ENCODE peak calls at places on chromosome 1, in five cellular contexts. One of them, this sample, is unnamed. For H3K4me1, the result is how much of the 10 kb centered on the place peaks cover.

GRCh38 chr1:182568647-182569284 is 20.3 kb downstream of the RNASEL start:
- DNase-seq in body of pancreas: no peak
- DNase-seq in A549: no peak
- DNase-seq in transverse colon: no peak
- DNase-seq in IMR-90: no peak
- DNase-seq in this sample: no peak

GRCh38 chr1:74995848-74996247 is 138.3 kb upstream of the LHX8 start:
- DNase-seq in body of pancreas: no peak
- DNase-seq in A549: no peak
- DNase-seq in transverse colon: no peak
- DNase-seq in IMR-90: no peak
- DNase-seq in this sample: no peak

GRCh38 chr1:10724052-10724494 is 72.4 kb downstream of the CASZ1 start:
- DNase-seq in body of pancreas: peak
- DNase-seq in A549: peak
- DNase-seq in transverse colon: peak
- DNase-seq in IMR-90: peak
- DNase-seq in this sample: no peak

GRCh38 chr1:234396092-234396491 is 22.8 kb downstream of the COA6 start:
- DNase-seq in body of pancreas: no peak
- DNase-seq in A549: no peak
- DNase-seq in transverse colon: no peak
- DNase-seq in IMR-90: no peak
- DNase-seq in this sample: no peak

GRCh38 chr1:11847667-11848445 is at the start of gene NPPA:
- DNase-seq in body of pancreas: no peak
- DNase-seq in A549: no peak
- DNase-seq in transverse colon: no peak
- DNase-seq in IMR-90: peak
- DNase-seq in this sample: no peak

GRCh38 chr1:84246228-84246627 is 55.3 kb upstream of the SAMD13 start:
- DNase-seq in body of pancreas: no peak
- DNase-seq in A549: no peak
- DNase-seq in transverse colon: no peak
- DNase-seq in IMR-90: no peak
- DNase-seq in this sample: no peak

GRCh38 chr1:165327538-165327937 is 29.0 kb downstream of the LMX1A start:
- DNase-seq in body of pancreas: no peak
- DNase-seq in A549: no peak
- DNase-seq in transverse colon: no peak
- DNase-seq in IMR-90: no peak
- DNase-seq in this sample: no peak

GRCh38 chr1:94416901-94417701 is 1.1 kb upstream of the ABCD3 start:
- DNase-seq in body of pancreas: peak
- DNase-seq in A549: no peak
- DNase-seq in transverse colon: peak
- DNase-seq in IMR-90: peak
- DNase-seq in this sample: no peak

GRCh38 chr1:179164494-179164893 is 65.0 kb downstream of the ABL2 start:
- DNase-seq in body of pancreas: no peak
- DNase-seq in A549: no peak
- DNase-seq in transverse colon: no peak
- DNase-seq in IMR-90: peak
- DNase-seq in this sample: no peak

GRCh38 chr1:154861607-154862094 is 8.4 kb downstream of the KCNN3 start:
- DNase-seq in body of pancreas: no peak
- DNase-seq in A549: no peak
- DNase-seq in transverse colon: no peak
- DNase-seq in IMR-90: peak
- DNase-seq in this sample: no peak
- H3K27ac ChIP-seq in body of pancreas: no peak
- H3K27ac ChIP-seq in A549: no peak
- H3K27ac ChIP-seq in transverse colon: peak
- H3K27ac ChIP-seq in IMR-90: peak
- H3K27ac ChIP-seq in this sample: no peak

DNA sequence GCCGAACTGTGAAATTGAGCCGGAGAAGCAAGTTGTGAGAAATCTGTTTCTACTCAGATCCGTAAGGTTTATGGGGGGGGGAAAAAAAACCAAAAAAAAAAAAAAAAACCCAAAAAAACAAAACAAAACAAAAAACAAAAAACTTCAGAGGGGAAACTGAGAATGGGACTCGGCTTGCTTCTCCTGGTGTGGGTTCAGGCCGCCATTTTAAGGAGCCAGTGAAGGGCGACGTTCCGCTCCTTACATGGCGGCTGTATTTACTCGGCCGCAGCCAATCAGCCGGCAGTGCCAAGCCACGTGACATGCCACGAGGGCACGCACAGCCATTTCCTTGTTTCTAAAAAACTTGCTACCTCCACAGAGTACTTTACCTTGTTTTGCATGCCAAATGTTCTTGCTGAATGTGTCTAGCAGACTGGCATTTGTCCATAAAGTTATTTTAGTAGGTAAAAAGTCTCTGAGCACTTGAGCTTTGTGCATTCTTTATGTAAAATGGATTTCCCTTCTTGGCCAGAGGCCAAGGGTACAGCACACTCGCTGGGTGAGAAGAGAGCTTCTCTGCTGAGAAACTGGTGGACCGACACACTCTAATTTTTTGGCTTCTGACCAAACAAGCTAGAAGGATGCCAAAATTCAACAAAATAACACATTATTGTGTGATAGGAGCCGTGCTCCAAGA is 101.8 kb downstream of the NFIA start:
- DNase-seq in body of pancreas: peak
- DNase-seq in A549: peak
- DNase-seq in transverse colon: peak
- DNase-seq in IMR-90: peak
- DNase-seq in this sample: peak
- H3K4me1 ChIP-seq in body of pancreas: half or more
- H3K4me1 ChIP-seq in A549: under half
- H3K4me1 ChIP-seq in transverse colon: half or more
- H3K4me1 ChIP-seq in IMR-90: under half
- H3K4me1 ChIP-seq in this sample: under half

GRCh38 chr1:64663654-64664053 is 81.2 kb upstream of the RAVER2 start:
- DNase-seq in body of pancreas: no peak
- DNase-seq in A549: peak
- DNase-seq in transverse colon: no peak
- DNase-seq in IMR-90: peak
- DNase-seq in this sample: no peak
- TF ChIP-seq CTCF in body of pancreas: no peak
- TF ChIP-seq CTCF in A549: no peak
- TF ChIP-seq CTCF in transverse colon: no peak
- TF ChIP-seq CTCF in IMR-90: no peak
- TF ChIP-seq CTCF in this sample: peak

GRCh38 chr1:246768403-246769020 is 44.3 kb downstream of the SCCPDH start:
- DNase-seq in body of pancreas: no peak
- DNase-seq in A549: no peak
- DNase-seq in transverse colon: no peak
- DNase-seq in IMR-90: no peak
- DNase-seq in this sample: no peak

GRCh38 chr1:246772686-246773085 is 48.5 kb downstream of the SCCPDH start:
- DNase-seq in body of pancreas: no peak
- DNase-seq in A549: no peak
- DNase-seq in transverse colon: no peak
- DNase-seq in IMR-90: no peak
- DNase-seq in this sample: no peak

GRCh38 chr1:246765521-246765920 is 41.3 kb downstream of the SCCPDH start:
- DNase-seq in body of pancreas: no peak
- DNase-seq in A549: no peak
- DNase-seq in transverse colon: peak
- DNase-seq in IMR-90: no peak
- DNase-seq in this sample: no peak

GRCh38 chr1:246771366-246771765 is 47.2 kb downstream of the SCCPDH start:
- DNase-seq in body of pancreas: no peak
- DNase-seq in A549: no peak
- DNase-seq in transverse colon: no peak
- DNase-seq in IMR-90: no peak
- DNase-seq in this sample: no peak

DNA sequence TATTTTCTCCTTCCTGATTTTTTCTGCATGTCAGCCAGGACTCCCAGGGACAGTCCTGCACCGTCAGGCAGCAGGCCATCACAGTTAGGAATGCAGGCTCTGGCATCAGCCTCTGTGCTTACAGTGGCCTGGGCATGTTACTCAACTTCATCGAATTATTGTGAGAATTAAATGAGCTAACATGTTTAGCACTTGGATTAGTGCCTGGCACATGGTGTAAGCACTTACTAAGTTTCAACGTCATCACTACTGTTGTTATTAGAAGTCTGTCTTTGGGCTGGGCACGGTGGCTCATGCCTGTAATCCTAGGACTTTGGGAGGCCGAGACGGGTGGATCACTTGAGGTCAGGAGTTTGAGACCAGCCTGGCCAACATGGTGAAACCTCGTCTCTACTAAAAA is 45.1 kb downstream of the SCCPDH start:
- DNase-seq in body of pancreas: no peak
- DNase-seq in A549: no peak
- DNase-seq in transverse colon: peak
- DNase-seq in IMR-90: peak
- DNase-seq in this sample: no peak
- H3K27ac ChIP-seq in body of pancreas: no peak
- H3K27ac ChIP-seq in A549: no peak
- H3K27ac ChIP-seq in transverse colon: peak
- H3K27ac ChIP-seq in IMR-90: peak
- H3K27ac ChIP-seq in this sample: no peak